ENCODE peak calls at places on chromosomes 1 and 21, in nine cellular contexts. L, Y, M, E, O, R, B, F and N are unnamed samples.

GRCh38 chr1:116743535-116743934 is 10.7 kb upstream of the CD2 start:
- DNase-seq in L (no peak), Y (no peak), M (no peak), E (no peak), O (no peak), R (no peak), B (peak; percentile 43), F (no peak), N (no peak)

GRCh38 chr1:30758785-30759380 is 1.3 kb upstream of the LAPTM5 start:
- DNase-seq in L (peak; percentile 40), Y (peak; percentile 81), M (peak; percentile 27), E (peak; percentile 68), O (no peak), R (no peak), B (peak; percentile 30), F (no peak), N (peak; percentile 69)

GRCh38 chr1:95340056-95340455 is 106.0 kb downstream of the RWDD3 start:
- DNase-seq in L (no peak), Y (no peak), M (no peak), E (no peak), O (no peak), R (no peak), B (no peak), F (no peak), N (no peak)

GRCh38 chr1:29416825-29417557 is 180.7 kb downstream of the PTPRU start:
- DNase-seq in L (peak; percentile 38), Y (no peak), M (no peak), E (no peak), O (no peak), R (no peak), B (no peak), F (no peak), N (no peak)

GRCh38 chr1:12618661-12619395 is 818 bp upstream of the DHRS3 start:
- DNase-seq in L (peak; percentile 88), Y (peak; percentile 63), M (peak; percentile 96), E (peak; percentile 21), O (peak; percentile 75), R (no peak), B (peak; percentile 86), F (peak; percentile 70), N (peak; percentile 56)

GRCh38 chr21:33075596-33076195 is 5.8 kb downstream of the OLIG1 start:
- DNase-seq in L (no peak), Y (no peak), M (no peak), E (no peak), O (peak; percentile 24), R (no peak), B (peak; percentile 17), F (no peak), N (no peak)

GRCh38 chr1:5385400-5385799 is 606.8 kb downstream of the NPHP4 start:
- DNase-seq in L (no peak), Y (no peak), M (no peak), E (no peak), O (no peak), R (no peak), B (no peak), F (no peak), N (no peak)

GRCh38 chr1:217311766-217312165 is 319.1 kb downstream of the GPATCH2 start:
- DNase-seq in L (peak; percentile 19), Y (peak; percentile 6), M (no peak), E (no peak), O (peak; percentile 13), R (no peak), B (peak; percentile 65), F (no peak), N (no peak)

GRCh38 chr1:234604393-234604725 is 5.6 kb downstream of the IRF2BP2 start:
- DNase-seq in L (no peak), Y (no peak), M (no peak), E (no peak), O (no peak), R (no peak), B (no peak), F (no peak), N (no peak)

GRCh38 chr1:186404454-186405051 is 28.9 kb downstream of the ODR4 start:
- DNase-seq in L (peak; percentile 91), Y (peak; percentile 50), M (peak; percentile 10), E (peak; percentile 86), O (peak; percentile 13), R (no peak), B (peak; percentile 42), F (no peak), N (peak; percentile 28)

GRCh38 chr1:159214149-159214760 is 9.6 kb downstream of the ACKR1 start:
- DNase-seq in L (peak; percentile 48), Y (peak; percentile 59), M (peak; percentile 62), E (peak; percentile 58), O (peak; percentile 60), R (peak; percentile 48), B (peak; percentile 75), F (no peak), N (peak; percentile 53)

GRCh38 chr1:1432951-1433803 is 2.3 kb upstream of the VWA1 start:
- DNase-seq in L (no peak), Y (peak; percentile 42), M (peak; percentile 75), E (no peak), O (peak; percentile 92), R (peak; percentile 78), B (peak; percentile 71), F (peak; percentile 74), N (peak; percentile 47)

GRCh38 chr1:214573386-214574358 is 22.3 kb upstream of the PTPN14 start:
- DNase-seq in L (no peak), Y (no peak), M (peak; percentile 69), E (no peak), O (peak; percentile 45), R (no peak), B (no peak), F (no peak), N (no peak)

DNA sequence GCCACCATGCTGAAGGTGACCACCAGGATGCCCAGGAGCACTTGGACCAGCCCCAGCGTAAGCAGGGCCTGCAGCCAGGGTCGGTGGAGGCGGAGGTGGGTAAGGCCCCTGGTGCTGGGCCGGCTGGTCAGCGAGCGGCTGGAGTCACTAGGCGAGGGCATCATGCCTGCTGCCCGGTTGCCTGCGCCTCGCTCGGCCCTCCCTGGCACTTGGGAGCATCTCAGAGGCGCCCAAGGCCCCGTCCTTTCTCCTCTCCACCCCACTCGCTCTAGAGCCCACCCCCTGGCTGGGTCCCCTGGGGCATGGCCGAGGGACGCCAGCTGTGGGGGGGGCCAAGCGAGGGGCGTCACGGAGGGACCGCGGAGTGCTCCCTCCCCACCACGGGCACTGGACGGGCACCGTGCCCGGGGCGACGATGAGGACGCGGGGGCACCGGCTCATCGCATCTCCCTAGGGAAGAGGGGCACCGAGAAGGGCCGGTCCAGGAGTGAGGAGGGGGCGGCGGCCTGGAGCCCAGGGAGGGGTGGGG is 505 bp downstream of the ENTREP3 start:
- DNase-seq in L (no peak), Y (no peak), M (no peak), E (no peak), O (peak; percentile 14), R (no peak), B (no peak), F (no peak), N (no peak)
- TF ChIP-seq CTCF in L (no peak), Y (no peak), M (no peak), E (no peak), O (no peak), R (no peak), B (no peak), F (no peak), N (no peak)

GRCh38 chr1:225572422-225572821 is 80.5 kb downstream of the ENAH start:
- DNase-seq in L (peak; percentile 64), Y (no peak), M (no peak), E (no peak), O (no peak), R (no peak), B (no peak), F (no peak), N (no peak)

GRCh38 chr1:225573216-225573615 is 79.7 kb downstream of the ENAH start:
- DNase-seq in L (no peak), Y (no peak), M (no peak), E (no peak), O (no peak), R (no peak), B (no peak), F (no peak), N (no peak)

GRCh38 chr1:225565845-225566244 is 87.1 kb downstream of the ENAH start:
- DNase-seq in L (peak; percentile 90), Y (no peak), M (no peak), E (no peak), O (no peak), R (no peak), B (no peak), F (no peak), N (no peak)

DNA sequence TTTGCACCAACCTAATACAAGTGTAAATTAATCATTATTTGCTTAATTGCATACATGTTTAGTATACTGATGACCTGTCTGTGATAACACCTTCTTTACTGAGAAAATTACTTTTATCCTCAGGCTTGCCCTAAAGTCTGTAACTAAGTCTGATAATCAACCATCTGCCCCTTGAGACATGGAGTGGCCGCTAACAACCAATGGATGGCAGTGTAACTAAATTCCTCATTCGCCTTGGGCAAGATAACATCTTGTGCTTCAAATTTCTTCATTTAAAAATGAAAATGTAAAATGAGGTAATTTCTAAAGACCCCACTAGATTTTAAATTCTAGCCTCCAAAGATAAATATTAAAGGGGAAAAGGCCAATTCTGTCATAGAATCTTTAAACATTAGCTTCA is 85.1 kb downstream of the ENAH start:
- DNase-seq in L (no peak), Y (no peak), M (no peak), E (no peak), O (no peak), R (no peak), B (peak; percentile 60), F (no peak), N (no peak)
- TF ChIP-seq CTCF in L (no peak), Y (peak; percentile 6), M (no peak), E (no peak), O (no peak), R (peak; percentile 25), B (peak; percentile 52), F (peak; percentile 17), N (no peak)

GRCh38 chr1:38138498-38139233 is 92.1 kb upstream of the POU3F1 start:
- DNase-seq in L (peak; percentile 97), Y (no peak), M (peak; percentile 91), E (no peak), O (no peak), R (no peak), B (no peak), F (peak; percentile 84), N (no peak)
- TF ChIP-seq CTCF in L (peak; percentile 68), Y (no peak), M (peak; percentile 41), E (no peak), O (no peak), R (no peak), B (no peak), F (peak; percentile 61), N (no peak)

GRCh38 chr1:213050745-213051126 is 305 bp upstream of the RPS6KC1 start:
- DNase-seq in L (no peak), Y (no peak), M (no peak), E (no peak), O (no peak), R (no peak), B (no peak), F (no peak), N (no peak)

GRCh38 chr1:213049232-213049631 is 1.8 kb upstream of the RPS6KC1 start:
- DNase-seq in L (no peak), Y (no peak), M (no peak), E (no peak), O (no peak), R (no peak), B (no peak), F (no peak), N (no peak)

GRCh38 chr1:213053455-213053854 is 2.4 kb downstream of the RPS6KC1 start:
- DNase-seq in L (no peak), Y (no peak), M (no peak), E (no peak), O (no peak), R (no peak), B (no peak), F (no peak), N (no peak)

GRCh38 chr1:213051881-213052202 is 801 bp downstream of the RPS6KC1 start:
- DNase-seq in L (no peak), Y (no peak), M (no peak), E (no peak), O (no peak), R (no peak), B (no peak), F (no peak), N (no peak)

GRCh38 chr1:213051127-213051880 is at the start of gene RPS6KC1:
- DNase-seq in L (peak; percentile 74), Y (peak; percentile 92), M (peak; percentile 86), E (peak; percentile 88), O (peak; percentile 90), R (peak; percentile 68), B (peak; percentile 93), F (peak; percentile 86), N (peak; percentile 91)
- TF ChIP-seq CTCF in L (peak; percentile 16), Y (no peak), M (no peak), E (no peak), O (no peak), R (peak; percentile 27), B (no peak), F (peak; percentile 27), N (no peak)